ENCODE peak calls at places on chromosomes 11 and 22, in nine cellular contexts. N, B, F, K, R, G, S, C and D are unnamed samples. For H3K36me3, the result is how much of the 10 kb centered on the place peaks cover.

GRCh38 chr11:71076021-71076420 is 176.4 kb downstream of the SHANK2 start:
- DNase-seq in N (no peak), G (no peak), C (no peak), K (no peak), B (no peak), F (no peak), R (no peak), S (no peak), D (peak)

GRCh38 chr11:70176940-70177689 is 26.0 kb upstream of the FADD start:
- DNase-seq in N (no peak), K (peak), C (peak), G (peak), S (peak), F (peak), B (peak), R (no peak), D (no peak)

GRCh38 chr11:123770712-123771111 is 16.4 kb upstream of the OR6X1 start:
- DNase-seq in G (no peak), N (no peak), R (no peak), B (no peak), C (no peak), S (no peak), F (no peak), K (no peak), D (no peak)

GRCh38 chr11:18594999-18595749 is 4.4 kb upstream of the MISFA start:
- DNase-seq in K (no peak), B (no peak), R (no peak), N (no peak), S (no peak), F (no peak), C (no peak), G (no peak), D (peak)

GRCh38 chr22:46107753-46108563 is 42.4 kb upstream of the PPARA start:
- DNase-seq in S (no peak), C (no peak), N (no peak), G (no peak), F (no peak), B (no peak), R (no peak), K (no peak), D (peak)

GRCh38 chr11:119975561-119976152 is 162.3 kb downstream of the TRIM29 start:
- DNase-seq in S (peak), C (peak), G (no peak), N (no peak), R (no peak), B (no peak), K (no peak), F (no peak), D (no peak)

GRCh38 chr11:68839953-68840641 is 1.6 kb downstream of the CPT1A start:
- DNase-seq in C (peak), G (no peak), B (peak), F (peak), K (no peak), N (no peak), R (no peak), S (no peak), D (no peak)

GRCh38 chr11:15965562-15966250 is 390.6 kb downstream of the SOX6 start:
- DNase-seq in B (no peak), S (no peak), G (no peak), K (no peak), F (no peak), C (no peak), N (no peak), R (no peak), D (peak)

GRCh38 chr11:12721816-12722604 is 47.8 kb downstream of the TEAD1 start:
- DNase-seq in S (no peak), R (no peak), K (no peak), F (no peak), N (no peak), B (no peak), G (no peak), C (peak), D (no peak)

GRCh38 chr22:27213766-27214581 is 556.6 kb downstream of the MIAT start:
- DNase-seq in S (no peak), R (peak), N (peak), F (no peak), C (no peak), B (no peak), K (no peak), G (no peak), D (no peak)

GRCh38 chr11:118628031-118628430 is 20.6 kb downstream of the PHLDB1 start:
- DNase-seq in S (no peak), R (no peak), G (no peak), F (no peak), K (no peak), B (no peak), N (no peak), C (no peak), D (no peak)

GRCh38 chr11:73034777-73035176 is 107.3 kb downstream of the FCHSD2 start:
- DNase-seq in R (no peak), B (no peak), K (no peak), S (no peak), C (no peak), G (no peak), N (no peak), F (no peak), D (no peak)

GRCh38 chr11:61654397-61654829 is 25.8 kb upstream of the DAGLA start:
- DNase-seq in F (no peak), G (no peak), C (no peak), S (no peak), K (no peak), R (peak), N (peak), B (no peak), D (no peak)

GRCh38 chr11:119284344-119285157 is 32.4 kb downstream of the MCAM start:
- DNase-seq in C (peak), B (peak), G (no peak), F (peak), N (no peak), S (no peak), R (no peak), K (no peak), D (peak)

GRCh38 chr11:125995313-125995712 is 49.5 kb downstream of the VSIG10L2 start:
- DNase-seq in N (no peak), B (no peak), C (no peak), K (no peak), F (no peak), R (no peak), G (no peak), S (no peak), D (no peak)

GRCh38 chr11:113697798-113698407 is 8.2 kb downstream of the TMPRSS5 start:
- DNase-seq in C (no peak), B (no peak), R (no peak), N (no peak), G (no peak), K (no peak), S (no peak), F (no peak), D (peak)

GRCh38 chr11:2331404-2331803 is 29.6 kb downstream of the TSPAN32 start:
- DNase-seq in F (no peak), B (no peak), S (no peak), G (no peak), R (no peak), K (no peak), N (no peak), C (no peak), D (no peak)

GRCh38 chr22:44108076-44108475 is 72.6 kb upstream of the PARVG start:
- DNase-seq in N (no peak), K (no peak), C (peak), F (no peak), B (no peak), S (peak), R (peak), G (no peak), D (no peak)

GRCh38 chr22:27993774-27994350 is 74.8 kb upstream of the PITPNB start:
- DNase-seq in K (no peak), B (no peak), C (no peak), F (no peak), R (no peak), S (no peak), G (no peak), N (no peak), D (no peak)

GRCh38 chr11:33266418-33267215 is 9.4 kb downstream of the HIPK3 start:
- DNase-seq in K (no peak), G (no peak), N (no peak), R (peak), C (peak), B (no peak), F (peak), S (no peak), D (no peak)

GRCh38 chr11:10666976-10667892 is 26.3 kb downstream of the IRAG1 start:
- DNase-seq in N (no peak), K (no peak), S (no peak), C (no peak), R (no peak), F (peak), B (no peak), G (no peak), D (no peak)

GRCh38 chr22:40654522-40655167 is 18.1 kb upstream of the MRTFA start:
- DNase-seq in C (peak), G (no peak), B (no peak), N (no peak), K (no peak), R (no peak), S (peak), F (peak), D (peak)

GRCh38 chr11:118846181-118846946 is 37.3 kb upstream of the CXCR5 start:
- DNase-seq in N (no peak), B (no peak), S (no peak), R (no peak), F (no peak), G (no peak), C (peak), K (no peak), D (no peak)

GRCh38 chr22:44497904-44498242 is at the start of gene RTL6:
- DNase-seq in B (no peak), R (no peak), S (no peak), G (no peak), F (no peak), N (no peak), K (no peak), C (no peak), D (no peak)

GRCh38 chr22:22092101-22092500 is 109.5 kb upstream of the TOP3B start:
- DNase-seq in K (no peak), N (no peak), S (no peak), C (no peak), B (no peak), G (no peak), R (no peak), F (no peak), D (no peak)

GRCh38 chr11:64101461-64101860 is 64.5 kb downstream of the MACROD1 start:
- DNase-seq in G (no peak), F (no peak), S (no peak), C (no peak), K (no peak), R (no peak), B (no peak), N (no peak), D (no peak)

GRCh38 chr11:74846770-74847169 is 98.1 kb downstream of the RNF169 start:
- DNase-seq in R (no peak), G (no peak), F (no peak), K (no peak), B (no peak), S (no peak), N (no peak), C (no peak), D (peak)

GRCh38 chr11:74844072-74844471 is 95.4 kb downstream of the RNF169 start:
- DNase-seq in N (no peak), K (no peak), C (no peak), G (no peak), F (no peak), S (no peak), B (no peak), R (no peak), D (no peak)

GRCh38 chr11:74845978-74846517 is 97.4 kb downstream of the RNF169 start:
- DNase-seq in S (no peak), K (no peak), F (no peak), N (no peak), C (no peak), B (no peak), G (no peak), R (no peak), D (no peak)

GRCh38 chr11:74842967-74843366 is 94.3 kb downstream of the RNF169 start:
- DNase-seq in N (no peak), F (no peak), B (no peak), R (no peak), C (no peak), K (no peak), G (no peak), S (no peak), D (no peak)

DNA sequence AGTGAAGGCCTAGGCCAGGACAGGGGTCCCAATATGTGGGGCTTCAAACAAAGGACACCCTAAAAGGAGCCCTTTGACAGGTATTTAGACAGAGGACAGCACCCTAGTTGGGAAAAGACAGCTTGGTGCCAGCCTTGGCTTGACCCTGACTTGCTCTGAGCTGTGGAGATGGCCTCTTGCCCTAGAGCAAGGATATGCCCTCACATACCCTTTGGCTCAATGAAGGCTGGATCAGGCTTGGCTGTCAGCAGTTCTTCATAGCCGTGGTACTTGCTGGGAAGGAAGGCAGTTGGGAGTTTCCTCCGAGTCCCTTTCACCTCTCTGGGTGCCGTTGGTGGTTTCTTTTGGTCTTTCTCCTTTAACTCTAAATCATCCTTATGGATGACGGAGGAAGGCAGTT is 96.2 kb downstream of the RNF169 start:
- DNase-seq in R (no peak), F (no peak), B (no peak), C (no peak), G (no peak), N (no peak), K (no peak), S (no peak), D (no peak)
- H3K36me3 ChIP-seq in R (under half), F (half or more), B (under half), C (under half), G (under half), N (under half), K (under half), S (half or more), D (under half)

GRCh38 chr22:36343070-36343719 is 44.6 kb downstream of the MYH9 start:
- DNase-seq in N (no peak), B (no peak), R (no peak), F (no peak), S (no peak), G (no peak), C (no peak), K (no peak), D (no peak)
- H3K36me3 ChIP-seq in N (under half), B (under half), R (under half), F (half or more), S (under half), G (half or more), C (under half), K (under half), D (under half)

GRCh38 chr22:19376971-19377370 is 54.6 kb downstream of the HIRA start:
- DNase-seq in N (no peak), S (no peak), G (no peak), B (no peak), F (no peak), K (no peak), C (no peak), R (no peak), D (no peak)

GRCh38 chr22:19377565-19378361 is 53.8 kb downstream of the HIRA start:
- DNase-seq in R (no peak), S (no peak), G (no peak), B (no peak), F (no peak), N (no peak), C (no peak), K (no peak), D (no peak)

GRCh38 chr22:19375435-19375834 is 56.1 kb downstream of the HIRA start:
- DNase-seq in S (no peak), R (no peak), C (no peak), B (no peak), F (no peak), G (no peak), N (no peak), K (no peak), D (no peak)

GRCh38 chr22:19374410-19374809 is 57.1 kb downstream of the HIRA start:
- DNase-seq in F (no peak), S (no peak), R (no peak), G (no peak), N (no peak), C (no peak), B (no peak), K (no peak), D (no peak)

DNA sequence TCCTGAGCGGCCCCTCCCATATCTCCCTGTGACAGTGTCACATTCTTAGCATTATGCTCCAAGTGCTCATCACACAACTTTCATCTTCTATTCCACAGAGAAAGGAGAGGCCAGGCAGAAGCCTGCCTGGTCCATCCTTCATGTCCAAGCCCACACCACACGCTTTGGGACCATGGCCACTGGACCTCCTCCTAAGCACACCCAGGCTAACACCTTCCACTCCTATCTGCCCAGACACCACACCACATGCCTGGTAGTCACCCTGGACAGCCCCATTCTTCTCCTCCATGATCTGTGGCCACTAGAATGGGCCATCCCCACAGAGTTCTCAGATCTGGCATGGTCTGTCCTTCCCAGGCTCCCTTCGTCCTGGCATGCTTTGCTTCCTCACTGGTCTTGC is 55.3 kb downstream of the HIRA start:
- DNase-seq in C (no peak), G (no peak), N (no peak), B (no peak), R (no peak), F (no peak), K (no peak), S (no peak), D (no peak)
- H3K36me3 ChIP-seq in C (under half), G (half or more), N (under half), B (under half), R (under half), F (half or more), K (under half), S (half or more), D (under half)

DNA sequence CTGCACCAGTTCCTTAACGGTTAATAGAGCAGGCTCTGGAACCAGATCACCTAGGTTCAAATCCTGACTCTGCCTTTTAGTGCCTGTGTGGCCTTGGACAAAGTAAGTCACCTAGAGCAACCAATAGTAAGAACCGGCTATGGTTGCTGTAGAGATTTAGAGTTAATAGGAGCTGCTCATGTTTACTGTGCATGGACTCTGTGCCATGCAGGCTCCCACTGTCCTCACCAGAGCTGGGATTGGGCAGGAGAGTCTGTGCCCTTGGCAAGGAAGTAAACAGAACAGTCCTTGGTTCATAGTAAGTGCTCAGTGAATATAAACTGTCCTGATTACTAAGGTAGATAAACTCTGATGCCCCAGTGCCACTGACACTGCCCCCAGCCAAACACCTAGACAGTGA is 1.4 kb upstream of the TP53I11 start:
- DNase-seq in F (no peak), R (no peak), G (no peak), C (no peak), N (no peak), B (no peak), K (no peak), S (no peak), D (no peak)
- H3K36me3 ChIP-seq in F (under half), R (under half), G (under half), C (under half), N (under half), B (under half), K (under half), S (under half), D (under half)

GRCh38 chr11:117385471-117385870 is 57.8 kb downstream of the CEP164 start:
- DNase-seq in K (no peak), S (no peak), B (no peak), R (no peak), G (no peak), N (no peak), C (no peak), F (no peak), D (no peak)
- H3K36me3 ChIP-seq in K (under half), S (half or more), B (under half), R (under half), G (under half), N (under half), C (under half), F (half or more), D (under half)

DNA sequence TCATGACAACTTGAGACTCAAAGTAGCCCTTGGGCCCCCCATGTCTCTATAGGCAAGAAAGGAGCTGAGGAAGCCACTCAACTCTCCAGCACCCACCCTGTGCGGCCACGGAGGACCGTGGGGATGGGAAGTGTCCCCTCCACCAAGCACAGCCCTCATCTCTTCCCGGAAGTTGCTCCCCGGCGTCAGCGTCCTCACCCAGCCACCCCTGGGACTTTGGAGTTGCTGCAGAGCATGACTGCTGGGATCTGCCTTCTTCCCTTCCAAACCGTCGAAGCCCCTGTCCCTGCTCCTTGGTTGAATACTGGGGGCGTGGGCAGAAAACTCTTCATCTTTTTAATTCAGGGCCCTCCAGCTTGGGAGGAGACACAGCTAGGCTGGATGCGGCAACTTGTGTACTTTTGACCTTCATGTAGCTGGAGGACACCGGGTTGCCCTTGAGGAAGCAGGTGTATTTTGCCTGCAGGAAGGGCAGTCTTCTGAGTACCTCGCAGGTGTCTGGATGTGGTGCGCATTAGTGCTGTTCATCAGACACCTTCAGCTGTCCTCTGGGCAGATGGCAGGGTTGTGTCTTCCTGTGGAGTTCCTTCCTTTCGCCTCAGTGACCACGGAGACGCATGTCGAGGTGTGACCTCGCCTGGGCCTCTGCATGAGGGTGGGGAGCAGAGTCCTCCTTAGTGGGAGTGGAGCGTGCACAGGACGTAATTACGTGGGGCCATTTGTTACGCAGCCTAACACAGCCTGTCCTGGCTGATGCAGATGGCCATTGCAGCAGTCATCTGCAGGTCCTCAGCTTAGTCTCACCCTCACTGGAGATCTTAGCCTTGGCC is 12.2 kb upstream of the IFITM3 start:
- DNase-seq in N (no peak), S (no peak), K (no peak), R (no peak), B (no peak), G (no peak), C (no peak), F (no peak), D (no peak)
- H3K36me3 ChIP-seq in N (under half), S (under half), K (under half), R (under half), B (under half), G (under half), C (under half), F (under half), D (under half)

DNA sequence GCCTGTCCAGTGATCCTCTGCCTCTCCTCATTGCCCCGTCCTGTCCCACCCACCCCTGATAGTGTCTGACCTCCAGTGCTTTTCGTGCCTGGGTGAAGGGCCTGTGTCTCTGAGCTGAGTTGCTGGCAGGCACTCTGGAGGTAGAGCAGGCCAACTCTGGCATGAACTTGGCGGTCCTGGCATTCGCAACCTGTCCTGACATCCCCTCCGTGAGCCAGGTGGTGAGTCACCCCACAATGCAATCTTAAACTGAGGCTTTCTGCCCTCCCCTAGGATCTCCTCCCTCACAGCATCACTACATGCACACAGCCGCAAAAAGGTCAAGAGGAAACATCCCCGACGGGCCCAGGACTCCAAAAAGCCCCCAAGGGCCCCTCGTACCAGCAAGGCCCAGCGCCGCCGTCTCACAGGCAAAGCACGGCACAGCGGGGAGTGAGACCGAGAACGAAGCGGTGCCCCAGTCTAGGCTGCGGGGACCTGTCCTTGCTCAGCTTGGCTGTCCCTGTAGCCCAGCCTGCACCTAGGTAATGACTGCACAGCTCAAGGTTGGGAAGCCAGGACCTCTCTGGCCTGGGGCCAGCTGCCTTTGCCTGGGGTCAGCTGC is 4.9 kb downstream of the NOL12 start:
- DNase-seq in C (no peak), B (no peak), K (no peak), F (no peak), G (no peak), S (no peak), R (no peak), N (no peak), D (peak)
- H3K36me3 ChIP-seq in C (under half), B (under half), K (under half), F (under half), G (under half), S (under half), R (under half), N (under half), D (under half)